ENCODE peak calls at places on chromosomes 6 and 20, in eight cellular contexts. W is EH; Z is mesenteric fat pad; J is central memory CD4-positive, alpha-beta T cell; V is transverse colon; S is effector memory CD8-positive, alpha-beta T cell; I is CD4-positive, alpha-beta memory T cell; C is endothelial cell of umbilical vein. O is an unnamed sample.

GRCh38 chr6:31203345-31203979 is 33.0 kb upstream of the POU5F1 start:
- DNase-seq in Z (no peak), V (peak), C (no peak), W (peak), S (peak), J (no peak), I (no peak), O (no peak)

GRCh38 chr6:43226192-43226851 is 3.0 kb downstream of the DNPH1 start:
- DNase-seq in S (no peak), I (no peak), W (no peak), J (no peak), C (no peak), V (no peak), Z (no peak), O (no peak)

GRCh38 chr6:10951675-10952282 is 64.9 kb downstream of the SYCP2L start:
- DNase-seq in C (peak), Z (no peak), S (no peak), V (no peak), J (no peak), W (peak), I (no peak), O (no peak)

GRCh38 chr20:11159728-11160127 is 485.9 kb upstream of the JAG1 start:
- DNase-seq in I (no peak), S (no peak), V (peak), Z (no peak), W (peak), J (no peak), C (peak), O (peak)

GRCh38 chr6:31365864-31366263 is 8.9 kb upstream of the HLA-B start:
- DNase-seq in C (no peak), W (no peak), J (no peak), S (no peak), V (no peak), Z (no peak), I (no peak), O (no peak)

GRCh38 chr6:68559716-68560115 is 75.4 kb upstream of the ADGRB3 start:
- DNase-seq in Z (no peak), S (no peak), C (no peak), J (no peak), I (no peak), W (no peak), V (no peak), O (no peak)

GRCh38 chr20:40286991-40287531 is 402.0 kb downstream of the MAFB start:
- DNase-seq in Z (no peak), S (no peak), J (no peak), I (no peak), V (peak), C (peak), W (no peak), O (peak)

GRCh38 chr6:16163535-16164300 is 34.8 kb downstream of the MYLIP start:
- DNase-seq in J (no peak), I (no peak), W (peak), V (no peak), Z (no peak), C (peak), S (no peak), O (no peak)

GRCh38 chr20:62998449-62998848 is 8.3 kb downstream of the BHLHE23 start:
- DNase-seq in I (no peak), Z (no peak), V (no peak), S (no peak), J (no peak), C (no peak), W (no peak), O (no peak)

GRCh38 chr6:37506479-37506878 is 6.8 kb upstream of the CCDC167 start:
- DNase-seq in C (no peak), Z (no peak), V (no peak), I (no peak), W (no peak), J (no peak), S (no peak), O (no peak)

GRCh38 chr6:15265787-15266186 is 19.9 kb downstream of the JARID2 start:
- DNase-seq in C (peak), J (no peak), Z (no peak), W (no peak), V (no peak), S (no peak), I (no peak), O (no peak)

GRCh38 chr20:45096781-45097180 is 4.1 kb downstream of the KCNS1 start:
- DNase-seq in I (no peak), V (no peak), Z (no peak), W (no peak), S (no peak), C (no peak), J (no peak), O (no peak)